ENCODE peak calls at places on chromosomes 5 and 9, in five cellular contexts. J is cortex of kidney, T is T-helper 22 cell, P is COR-L47, Y is posterior vena cava. W is an unnamed sample.

GRCh38 chr5:73119492-73120157 is 750 bp upstream of the TMEM171 start:
- DNase-seq in J (no peak), T (no peak), P (no peak), Y (no peak), W (no peak)

GRCh38 chr5:69489246-69489645 is 3.3 kb upstream of the OCLN start:
- DNase-seq in J (no peak), T (no peak), P (no peak), Y (no peak), W (no peak)

GRCh38 chr9:95573463-95573862 is 56.7 kb upstream of the PTCH1 start:
- DNase-seq in J (no peak), T (no peak), P (no peak), Y (no peak), W (no peak)

GRCh38 chr9:105842023-105842644 is 147.8 kb downstream of the TMEM38B start:
- DNase-seq in J (no peak), T (no peak), P (peak), Y (no peak), W (no peak)

GRCh38 chr5:132180134-132180745 is 47.4 kb downstream of the P4HA2 start:
- DNase-seq in J (no peak), T (no peak), P (peak), Y (no peak), W (no peak)

GRCh38 chr9:27154923-27155322 is 45.9 kb downstream of the TEK start:
- DNase-seq in J (no peak), T (no peak), P (no peak), Y (no peak), W (no peak)

GRCh38 chr5:119388619-119389190 is 32.9 kb downstream of the TNFAIP8 start:
- DNase-seq in J (no peak), T (no peak), P (no peak), Y (no peak), W (no peak)

GRCh38 chr5:172713113-172713808 is 57.7 kb downstream of the DUSP1 start:
- DNase-seq in J (no peak), T (peak), P (no peak), Y (peak), W (peak)

GRCh38 chr5:54243483-54244080 is 66.8 kb downstream of the ARL15 start:
- DNase-seq in J (no peak), T (no peak), P (peak), Y (no peak), W (peak)

GRCh38 chr9:127137640-127138360 is 15.4 kb upstream of the ANGPTL2 start:
- DNase-seq in J (no peak), T (no peak), P (no peak), Y (no peak), W (no peak)

GRCh38 chr5:130316971-130317421 is 412.7 kb downstream of the CHSY3 start:
- DNase-seq in J (no peak), T (no peak), P (no peak), Y (no peak), W (no peak)

GRCh38 chr9:13665418-13666066 is 386.1 kb upstream of the MPDZ start:
- DNase-seq in J (no peak), T (no peak), P (no peak), Y (no peak), W (no peak)

GRCh38 chr5:160749026-160749425 is 103.0 kb downstream of the ATP10B start:
- DNase-seq in J (no peak), T (no peak), P (no peak), Y (no peak), W (no peak)

GRCh38 chr5:59592101-59592500 is 301.4 kb downstream of the PDE4D start:
- DNase-seq in J (no peak), T (no peak), P (no peak), Y (no peak), W (no peak)

GRCh38 chr9:105385372-105385985 is 62.4 kb upstream of the FSD1L start:
- DNase-seq in J (no peak), T (no peak), P (no peak), Y (no peak), W (peak)

GRCh38 chr5:141155540-141156374 is 5.9 kb downstream of the PCDHB6 start:
- DNase-seq in J (no peak), T (no peak), P (no peak), Y (no peak), W (no peak)

GRCh38 chr5:64506567-64507321 is 929 bp downstream of the RGS7BP start:
- DNase-seq in J (no peak), T (no peak), P (no peak), Y (peak), W (no peak)

GRCh38 chr9:20139755-20140154 is 350.9 kb upstream of the SLC24A2 start:
- DNase-seq in J (no peak), T (no peak), P (no peak), Y (no peak), W (no peak)

GRCh38 chr5:54160329-54160728 is 150.0 kb downstream of the ARL15 start:
- DNase-seq in J (no peak), T (no peak), P (no peak), Y (no peak), W (no peak)

GRCh38 chr5:472656-473343 is 29.8 kb downstream of the EXOC3 start:
- DNase-seq in J (no peak), T (peak), P (peak), Y (peak), W (peak)

GRCh38 chr5:139979943-139980342 is 63.2 kb downstream of the NRG2 start:
- DNase-seq in J (no peak), T (no peak), P (no peak), Y (no peak), W (no peak)

GRCh38 chr9:111386386-111386785 is 56.4 kb upstream of the OR2K2 start:
- DNase-seq in J (no peak), T (no peak), P (no peak), Y (no peak), W (no peak)

GRCh38 chr5:112862085-112862484 is 998 bp downstream of the SRP19 start:
- DNase-seq in J (no peak), T (no peak), P (no peak), Y (no peak), W (no peak)

GRCh38 chr5:34881246-34881645 is 34.1 kb downstream of the RAD1 start:
- DNase-seq in J (no peak), T (no peak), P (no peak), Y (no peak), W (no peak)